ENCODE peak calls at places on chromosomes 12 and 14, in six cellular contexts. Z is activated CD4-positive, alpha-beta T cell treated with anti-CD3 and anti-CD28 coated beads, Interleukin-2, amount 50 U/mL, for 1 hour; V is sciatic nerve; D is nephron progenitor cell; E is NCI-H1436; G is HCEC 1CT. R is an unnamed sample.

GRCh38 chr12:51351913-51352532 is 5.5 kb upstream of the CELA1 start:
- DNase-seq in Z (peak), V (no peak), D (peak), E (peak), G (peak), R (peak)

GRCh38 chr12:93203361-93203760 is 174.4 kb upstream of the NUDT4 start:
- DNase-seq in Z (no peak), V (no peak), D (no peak), E (no peak), G (no peak), R (no peak)

GRCh38 chr14:56081139-56081538 is 37.1 kb upstream of the PELI2 start:
- DNase-seq in Z (no peak), V (no peak), D (no peak), E (no peak), G (no peak), R (no peak)

GRCh38 chr14:82725188-82725587 is 1191.5 kb upstream of the SEL1L start:
- DNase-seq in Z (no peak), V (no peak), D (no peak), E (no peak), G (no peak), R (no peak)

GRCh38 chr12:2163172-2163927 is 110.6 kb downstream of the CACNA1C start:
- DNase-seq in Z (no peak), V (peak), D (no peak), E (no peak), G (peak), R (no peak)

GRCh38 chr12:14618990-14619389 is 51.3 kb upstream of the PLBD1 start:
- DNase-seq in Z (no peak), V (no peak), D (no peak), E (no peak), G (no peak), R (peak)

GRCh38 chr14:69636051-69636639 is 24.7 kb downstream of the SUSD6 start:
- DNase-seq in Z (no peak), V (no peak), D (no peak), E (peak), G (no peak), R (no peak)

GRCh38 chr14:42420071-42420470 is 813.4 kb downstream of the LRFN5 start:
- DNase-seq in Z (no peak), V (no peak), D (no peak), E (no peak), G (no peak), R (no peak)

GRCh38 chr14:104136472-104137296 is 1.7 kb upstream of the KIF26A start:
- DNase-seq in Z (no peak), V (peak), D (peak), E (no peak), G (no peak), R (no peak)

GRCh38 chr12:132161046-132161781 is 17.0 kb downstream of the NOC4L start:
- DNase-seq in Z (no peak), V (no peak), D (no peak), E (no peak), G (no peak), R (peak)

R was measured in NAMALWA.